ENCODE peak calls at places on chromosome 22, in five cellular contexts. L is hepatocyte, R is MM.1S, G is OCI-LY7, A is GM23338. Q is an unnamed sample.

GRCh38 chr22:43433451-43433850 is 21.6 kb downstream of the MPPED1 start:
- DNase-seq in L (no peak), R (no peak), G (no peak), A (no peak), Q (no peak)

GRCh38 chr22:20802452-20802851 is 28.5 kb downstream of the SERPIND1 start:
- DNase-seq in L (no peak), R (no peak), G (no peak), A (no peak), Q (no peak)

GRCh38 chr22:23068096-23068831 is 2.1 kb upstream of the GNAZ start:
- DNase-seq in L (no peak), R (no peak), G (no peak), A (no peak), Q (no peak)

GRCh38 chr22:27100323-27100722 is 442.9 kb downstream of the MIAT start:
- DNase-seq in L (no peak), R (no peak), G (no peak), A (peak), Q (no peak)

GRCh38 chr22:27507066-27507715 is 294.4 kb downstream of the MN1 start:
- DNase-seq in L (no peak), R (no peak), G (no peak), A (no peak), Q (peak)

GRCh38 chr22:23273445-23274145 is 93.3 kb downstream of the BCR start:
- DNase-seq in L (no peak), R (no peak), G (no peak), A (no peak), Q (no peak)

GRCh38 chr22:27019827-27020226 is 362.4 kb downstream of the MIAT start:
- DNase-seq in L (peak), R (no peak), G (no peak), A (peak), Q (no peak)

GRCh38 chr22:27133951-27134664 is 476.7 kb downstream of the MIAT start:
- DNase-seq in L (peak), R (no peak), G (no peak), A (no peak), Q (peak)

GRCh38 chr22:18044548-18045271 is 20.3 kb upstream of the MICAL3 start:
- DNase-seq in L (no peak), R (no peak), G (no peak), A (no peak), Q (no peak)

GRCh38 chr22:25012743-25013142 is 60.2 kb downstream of the KIAA1671 start:
- DNase-seq in L (no peak), R (no peak), G (no peak), A (no peak), Q (no peak)

GRCh38 chr22:35008213-35008612 is 57.7 kb upstream of the ISX start:
- DNase-seq in L (no peak), R (no peak), G (no peak), A (no peak), Q (no peak)

GRCh38 chr22:34068011-34068410 is 147.7 kb upstream of the LARGE1 start:
- DNase-seq in L (no peak), R (no peak), G (no peak), A (no peak), Q (no peak)

GRCh38 chr22:26428515-26429457 is at the start of gene ASPHD2:
- DNase-seq in L (peak), R (peak), G (peak), A (peak), Q (peak)

GRCh38 chr22:19872779-19873137 is 18.1 kb upstream of the GNB1L start:
- DNase-seq in L (no peak), R (no peak), G (no peak), A (no peak), Q (no peak)

GRCh38 chr22:19759459-19759993 is 1.1 kb upstream of the TBX1 start:
- DNase-seq in L (no peak), R (no peak), G (no peak), A (peak), Q (peak)

GRCh38 chr22:32904044-32904443 is 102.5 kb downstream of the TIMP3 start:
- DNase-seq in L (peak), R (peak), G (peak), A (peak), Q (peak)

GRCh38 chr22:32911526-32911925 is 110.0 kb downstream of the TIMP3 start:
- DNase-seq in L (no peak), R (no peak), G (no peak), A (no peak), Q (no peak)

GRCh38 chr22:32905400-32905799 is 103.9 kb downstream of the TIMP3 start:
- DNase-seq in L (no peak), R (no peak), G (no peak), A (no peak), Q (no peak)

GRCh38 chr22:32910358-32910757 is 108.9 kb downstream of the TIMP3 start:
- DNase-seq in L (no peak), R (no peak), G (no peak), A (no peak), Q (no peak)

DNA sequence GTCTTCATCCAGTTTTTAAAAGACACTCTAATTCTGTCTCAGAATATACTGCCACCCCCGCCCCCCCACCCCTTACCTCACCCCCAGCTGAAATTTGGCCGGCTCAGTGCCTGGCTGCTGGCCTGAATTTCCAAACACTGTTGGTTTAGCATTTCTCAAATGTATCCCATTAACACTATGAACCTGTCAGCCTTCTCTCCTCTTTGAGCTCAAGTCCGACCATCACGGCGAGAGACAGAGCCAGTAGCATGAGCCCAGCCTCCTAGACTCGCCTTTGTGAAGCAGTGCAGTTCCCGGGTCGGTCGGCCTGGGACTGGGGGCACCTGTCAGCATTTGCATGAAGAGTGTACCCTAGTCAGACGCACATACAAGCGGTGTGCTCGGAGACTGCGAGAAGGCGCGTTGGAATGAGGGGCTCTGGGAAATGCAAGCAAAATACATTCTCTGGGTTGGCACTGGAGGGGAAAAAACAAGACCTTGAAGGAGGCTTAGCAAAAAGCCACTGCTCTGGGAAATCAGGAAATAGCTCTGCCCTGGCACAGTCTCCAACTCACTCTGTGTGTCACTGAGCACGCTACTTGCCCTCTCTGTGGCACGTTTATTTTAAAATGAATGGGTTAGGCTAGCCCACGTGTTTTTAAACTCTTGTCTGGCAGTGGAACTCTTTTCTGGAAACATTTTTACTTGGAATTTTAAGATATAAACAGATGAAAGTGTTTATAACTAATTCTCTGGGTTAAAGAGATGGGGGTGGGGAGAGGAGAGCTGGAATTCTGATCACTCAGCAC is 108.2 kb downstream of the TIMP3 start:
- DNase-seq in L (no peak), R (no peak), G (no peak), A (no peak), Q (no peak)
- TF ChIP-seq EZH2phosphoT487 in L (no peak), R (no peak), G (no peak), A (no peak), Q (no peak)

DNA sequence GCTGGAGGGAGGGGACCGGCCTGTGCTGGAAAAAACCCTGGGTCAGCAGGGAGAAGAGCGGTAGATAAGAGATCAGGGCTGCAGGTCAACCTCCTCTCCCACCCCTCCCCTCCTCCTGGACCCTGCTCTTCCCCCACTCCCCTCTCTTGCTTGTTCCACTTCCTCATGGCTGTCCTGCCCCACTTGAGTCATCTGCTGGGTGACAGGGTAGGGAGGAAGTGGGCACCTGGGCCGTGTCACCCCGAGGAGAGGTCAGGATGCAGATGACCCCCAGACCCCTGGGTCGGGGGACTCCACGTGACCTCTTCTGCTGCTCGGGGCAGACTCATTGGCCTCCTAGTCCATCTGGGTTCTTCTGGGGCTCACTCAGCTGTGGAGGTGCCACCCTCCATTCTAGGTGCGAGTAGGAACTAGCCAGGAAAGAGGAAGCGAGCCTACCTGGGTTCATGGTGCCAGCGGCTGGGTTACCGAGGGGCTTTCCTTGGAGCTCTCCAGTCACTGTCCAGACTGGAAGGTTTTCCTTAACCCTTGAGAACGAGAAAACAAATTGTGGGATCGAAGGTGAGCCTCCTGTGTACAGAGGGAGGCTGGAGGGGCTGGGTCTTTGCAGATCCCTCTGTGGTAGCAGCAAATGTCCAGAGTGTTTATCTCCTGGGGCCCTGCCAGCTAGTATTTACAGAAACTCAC is 6.5 kb downstream of the APOL2 start:
- DNase-seq in L (no peak), R (no peak), G (no peak), A (no peak), Q (no peak)
- H3K4me2 ChIP-seq in L (no peak), R (no peak), G (no peak), A (no peak), Q (no peak)

GRCh38 chr22:48717076-48717810 is 1110.4 kb downstream of the BRD1 start:
- DNase-seq in L (no peak), R (no peak), G (no peak), A (no peak), Q (no peak)
- TF ChIP-seq EZH2phosphoT487 in L (no peak), R (no peak), G (no peak), A (no peak), Q (no peak)

DNA sequence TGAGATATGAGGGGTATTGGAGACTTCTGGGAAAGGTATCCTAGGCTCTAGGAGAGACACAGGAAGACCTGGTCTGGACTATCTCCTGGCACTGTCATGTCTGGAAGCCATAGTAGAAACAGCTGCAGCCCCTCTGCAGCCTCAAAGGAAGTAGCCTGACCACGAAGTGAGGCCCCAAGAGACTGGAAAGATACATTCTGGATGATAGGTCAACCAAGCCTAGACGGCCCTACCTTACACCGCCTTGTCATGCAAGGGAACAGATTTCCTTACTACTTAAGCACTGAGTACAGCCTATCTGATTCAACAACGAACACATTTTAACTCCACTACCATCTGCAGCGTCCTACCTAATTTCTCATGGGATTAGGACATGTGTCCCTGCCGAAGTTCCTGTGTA is 31.1 kb downstream of the UQCR10 start:
- DNase-seq in L (no peak), R (no peak), G (peak), A (no peak), Q (no peak)
- H3K4me2 ChIP-seq in L (no peak), R (no peak), G (peak), A (no peak), Q (peak)

GRCh38 chr22:30078320-30079311 is 1.6 kb upstream of the HORMAD2 start:
- DNase-seq in L (peak), R (no peak), G (no peak), A (peak), Q (no peak)
- TF ChIP-seq EZH2phosphoT487 in L (no peak), R (no peak), G (no peak), A (no peak), Q (no peak)

DNA sequence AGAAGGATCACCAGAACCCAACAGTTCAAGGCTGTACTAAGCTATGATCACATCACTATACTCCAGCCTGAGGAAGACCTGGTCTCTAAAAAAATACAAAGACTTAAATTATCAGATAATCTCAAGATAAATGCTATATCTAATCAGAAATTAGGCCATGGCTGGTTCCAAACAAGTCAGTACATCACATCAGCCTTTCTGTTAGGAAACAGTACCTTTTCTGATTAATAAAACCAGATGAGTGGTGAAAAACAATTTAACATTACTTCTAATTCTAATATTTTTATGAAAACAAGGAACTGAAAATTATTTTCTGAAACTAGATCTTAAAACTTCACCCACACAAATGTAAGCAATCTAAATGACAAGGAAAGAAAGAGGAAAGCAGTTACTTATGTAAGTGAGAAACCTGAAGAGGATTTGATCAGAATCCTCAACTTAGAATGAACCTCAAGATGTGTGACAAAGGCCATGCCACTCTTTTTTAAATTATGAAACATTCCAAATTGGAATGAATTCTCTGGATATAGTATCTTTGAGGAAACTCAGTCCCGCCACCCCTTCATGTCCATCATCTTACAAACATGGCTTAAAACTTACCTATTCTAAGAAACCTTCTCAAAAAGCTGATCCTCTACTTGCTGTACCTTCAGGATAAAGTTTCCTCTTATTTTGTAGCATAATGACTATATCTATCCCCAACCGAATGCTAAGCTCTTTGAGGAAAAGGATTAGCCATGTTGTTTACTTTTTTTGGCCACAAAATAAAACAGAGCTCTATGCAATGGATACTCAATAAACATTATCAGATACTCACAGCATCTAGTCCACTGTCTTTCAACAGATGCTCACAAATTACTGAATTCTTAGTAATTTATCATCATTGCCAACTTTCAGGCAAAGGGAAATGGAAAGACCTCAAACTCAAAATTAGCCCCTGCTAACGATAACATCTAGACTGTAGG is 132.0 kb downstream of the MRTFA start:
- DNase-seq in L (no peak), R (no peak), G (no peak), A (no peak), Q (no peak)
- H3K4me2 ChIP-seq in L (no peak), R (no peak), G (peak), A (no peak), Q (no peak)

DNA sequence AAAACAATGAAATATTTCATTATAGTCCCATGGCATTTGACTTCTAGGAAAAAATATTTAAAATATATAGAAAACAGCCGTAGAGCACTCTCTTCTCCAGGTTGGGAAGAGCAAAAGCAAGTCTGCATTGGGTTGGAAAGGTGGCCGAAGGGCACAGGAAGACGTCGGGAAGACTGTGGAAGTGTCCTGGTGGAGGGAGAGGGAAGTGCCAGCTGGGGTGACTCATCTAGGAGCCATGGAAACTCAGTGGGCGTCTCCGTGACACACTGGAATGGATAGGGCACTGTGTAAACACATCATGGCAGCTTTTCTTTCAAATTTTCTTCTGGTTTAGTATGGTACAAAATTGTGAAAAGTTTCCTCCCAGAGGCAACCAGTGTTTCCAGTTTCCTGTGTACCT is 12.7 kb downstream of the GTPBP1 start:
- DNase-seq in L (peak), R (no peak), G (no peak), A (peak), Q (peak)
- TF ChIP-seq EZH2phosphoT487 in L (no peak), R (no peak), G (no peak), A (no peak), Q (no peak)

GRCh38 chr22:50620861-50621490 is 7.0 kb downstream of the ARSA start:
- DNase-seq in L (no peak), R (peak), G (peak), A (no peak), Q (peak)
- H3K4me2 ChIP-seq in L (peak), R (peak), G (peak), A (peak), Q (peak)

GRCh38 chr22:31049815-31050420 is 31.2 kb upstream of the SMTN start:
- DNase-seq in L (no peak), R (no peak), G (no peak), A (no peak), Q (no peak)

GRCh38 chr22:31045900-31046587 is 35.1 kb upstream of the SMTN start:
- DNase-seq in L (no peak), R (no peak), G (no peak), A (no peak), Q (no peak)

GRCh38 chr22:31048570-31048969 is 32.5 kb upstream of the SMTN start:
- DNase-seq in L (no peak), R (no peak), G (peak), A (no peak), Q (no peak)

GRCh38 chr22:31044262-31044861 is 36.8 kb upstream of the SMTN start:
- DNase-seq in L (no peak), R (no peak), G (no peak), A (no peak), Q (peak)

GRCh38 chr22:31046591-31047226 is 34.4 kb upstream of the SMTN start:
- DNase-seq in L (no peak), R (no peak), G (no peak), A (peak), Q (no peak)
- TF ChIP-seq EZH2phosphoT487 in L (no peak), R (no peak), G (no peak), A (no peak), Q (no peak)

DNA sequence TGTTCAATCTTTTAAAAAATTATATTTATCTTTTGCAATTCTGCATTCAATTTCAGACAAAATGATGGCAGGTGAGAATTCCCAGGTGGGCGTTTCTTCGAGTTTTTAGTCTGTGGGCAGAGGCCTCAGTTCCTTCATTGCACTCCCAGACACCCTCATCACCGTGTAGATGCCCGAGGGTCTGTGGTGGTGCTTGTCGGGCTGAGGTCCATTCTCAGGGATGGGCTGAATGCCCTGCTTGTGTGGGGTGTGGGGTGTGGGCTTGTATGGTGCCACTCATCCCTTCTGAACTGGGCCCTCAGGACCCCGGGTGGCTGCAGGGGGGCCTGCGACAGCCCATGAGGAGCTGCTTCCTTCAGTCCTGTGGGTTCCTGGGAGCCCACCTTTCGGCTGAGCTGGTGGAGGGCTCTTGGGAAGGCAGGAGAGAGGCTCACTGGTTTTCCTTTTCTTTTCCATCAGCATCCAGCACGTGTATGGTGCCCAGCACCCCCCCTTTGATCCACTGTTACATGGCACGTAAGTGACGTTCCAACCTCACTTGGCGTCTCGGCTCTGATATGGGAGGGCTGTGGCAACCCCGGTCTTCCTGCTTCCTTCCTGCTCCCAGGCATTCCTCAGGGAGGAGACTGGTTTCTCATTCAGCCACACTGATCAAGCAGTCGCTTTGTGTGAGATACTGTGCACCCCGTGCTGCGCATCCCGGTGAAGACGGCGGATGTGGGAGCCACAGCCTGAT is 29.8 kb downstream of the TBC1D22A start:
- DNase-seq in L (no peak), R (no peak), G (no peak), A (no peak), Q (no peak)
- H3K4me2 ChIP-seq in L (no peak), R (no peak), G (no peak), A (no peak), Q (no peak)